ENCODE peak calls at places on chromosomes 12 and 14, in nine cellular contexts. One of them, this sample, is unnamed.

GRCh38 chr12:29688914-29689313 is 94.8 kb downstream of the TMTC1 start:
- DNase-seq in CD8-positive, alpha-beta T cell: no peak
- DNase-seq in body of pancreas: no peak
- DNase-seq in B cell: no peak
- DNase-seq in adrenal gland: no peak
- DNase-seq in endodermal cell: no peak
- DNase-seq in brain microvascular endothelial cell: no peak
- DNase-seq in transverse colon: no peak
- DNase-seq in RWPE1: no peak
- DNase-seq in this sample: no peak

GRCh38 chr14:35365130-35366047 is 39.2 kb downstream of the NFKBIA start:
- DNase-seq in CD8-positive, alpha-beta T cell: peak
- DNase-seq in body of pancreas: peak
- DNase-seq in B cell: no peak
- DNase-seq in adrenal gland: peak
- DNase-seq in endodermal cell: no peak
- DNase-seq in brain microvascular endothelial cell: peak
- DNase-seq in transverse colon: peak
- DNase-seq in RWPE1: peak
- DNase-seq in this sample: no peak

GRCh38 chr14:105577339-105577861 is 51.0 kb downstream of the TMEM121 start:
- DNase-seq in CD8-positive, alpha-beta T cell: no peak
- DNase-seq in body of pancreas: no peak
- DNase-seq in B cell: no peak
- DNase-seq in adrenal gland: no peak
- DNase-seq in endodermal cell: peak
- DNase-seq in brain microvascular endothelial cell: no peak
- DNase-seq in transverse colon: no peak
- DNase-seq in RWPE1: no peak
- DNase-seq in this sample: no peak

GRCh38 chr14:23093993-23094665 is 807 bp downstream of the ACIN1 start:
- DNase-seq in CD8-positive, alpha-beta T cell: no peak
- DNase-seq in body of pancreas: no peak
- DNase-seq in B cell: peak
- DNase-seq in adrenal gland: no peak
- DNase-seq in endodermal cell: no peak
- DNase-seq in brain microvascular endothelial cell: no peak
- DNase-seq in transverse colon: no peak
- DNase-seq in RWPE1: no peak
- DNase-seq in this sample: no peak

GRCh38 chr12:43882578-43883178 is 46.8 kb downstream of the TMEM117 start:
- DNase-seq in CD8-positive, alpha-beta T cell: peak
- DNase-seq in body of pancreas: peak
- DNase-seq in B cell: peak
- DNase-seq in adrenal gland: peak
- DNase-seq in endodermal cell: no peak
- DNase-seq in brain microvascular endothelial cell: peak
- DNase-seq in transverse colon: peak
- DNase-seq in RWPE1: peak
- DNase-seq in this sample: no peak

GRCh38 chr12:52606581-52607241 is 5.4 kb upstream of the KRT72 start:
- DNase-seq in CD8-positive, alpha-beta T cell: no peak
- DNase-seq in body of pancreas: no peak
- DNase-seq in B cell: no peak
- DNase-seq in adrenal gland: no peak
- DNase-seq in endodermal cell: no peak
- DNase-seq in brain microvascular endothelial cell: no peak
- DNase-seq in transverse colon: no peak
- DNase-seq in RWPE1: no peak
- DNase-seq in this sample: no peak

GRCh38 chr12:57214398-57214781 is 2.2 kb upstream of the NXPH4 start:
- DNase-seq in CD8-positive, alpha-beta T cell: peak
- DNase-seq in body of pancreas: peak
- DNase-seq in B cell: peak
- DNase-seq in adrenal gland: peak
- DNase-seq in endodermal cell: peak
- DNase-seq in brain microvascular endothelial cell: peak
- DNase-seq in transverse colon: peak
- DNase-seq in RWPE1: peak
- DNase-seq in this sample: peak

GRCh38 chr14:76929927-76930326 is 98.6 kb downstream of the IRF2BPL start:
- DNase-seq in CD8-positive, alpha-beta T cell: peak
- DNase-seq in body of pancreas: no peak
- DNase-seq in B cell: peak
- DNase-seq in adrenal gland: peak
- DNase-seq in endodermal cell: peak
- DNase-seq in brain microvascular endothelial cell: no peak
- DNase-seq in transverse colon: peak
- DNase-seq in RWPE1: no peak
- DNase-seq in this sample: no peak

GRCh38 chr14:84643438-84643837 is 886.5 kb upstream of the FLRT2 start:
- DNase-seq in CD8-positive, alpha-beta T cell: no peak
- DNase-seq in body of pancreas: no peak
- DNase-seq in B cell: no peak
- DNase-seq in adrenal gland: no peak
- DNase-seq in endodermal cell: no peak
- DNase-seq in brain microvascular endothelial cell: no peak
- DNase-seq in transverse colon: no peak
- DNase-seq in RWPE1: no peak
- DNase-seq in this sample: no peak

GRCh38 chr12:85029456-85029855 is 6.6 kb downstream of the TSPAN19 start:
- DNase-seq in CD8-positive, alpha-beta T cell: no peak
- DNase-seq in body of pancreas: no peak
- DNase-seq in B cell: no peak
- DNase-seq in adrenal gland: no peak
- DNase-seq in endodermal cell: no peak
- DNase-seq in brain microvascular endothelial cell: no peak
- DNase-seq in transverse colon: no peak
- DNase-seq in RWPE1: peak
- DNase-seq in this sample: no peak
- TF ChIP-seq CTCF in CD8-positive, alpha-beta T cell: peak
- TF ChIP-seq CTCF in body of pancreas: peak
- TF ChIP-seq CTCF in B cell: peak
- TF ChIP-seq CTCF in adrenal gland: peak
- TF ChIP-seq CTCF in endodermal cell: peak
- TF ChIP-seq CTCF in brain microvascular endothelial cell: peak
- TF ChIP-seq CTCF in transverse colon: peak
- TF ChIP-seq CTCF in RWPE1: peak
- TF ChIP-seq CTCF in this sample: peak

DNA sequence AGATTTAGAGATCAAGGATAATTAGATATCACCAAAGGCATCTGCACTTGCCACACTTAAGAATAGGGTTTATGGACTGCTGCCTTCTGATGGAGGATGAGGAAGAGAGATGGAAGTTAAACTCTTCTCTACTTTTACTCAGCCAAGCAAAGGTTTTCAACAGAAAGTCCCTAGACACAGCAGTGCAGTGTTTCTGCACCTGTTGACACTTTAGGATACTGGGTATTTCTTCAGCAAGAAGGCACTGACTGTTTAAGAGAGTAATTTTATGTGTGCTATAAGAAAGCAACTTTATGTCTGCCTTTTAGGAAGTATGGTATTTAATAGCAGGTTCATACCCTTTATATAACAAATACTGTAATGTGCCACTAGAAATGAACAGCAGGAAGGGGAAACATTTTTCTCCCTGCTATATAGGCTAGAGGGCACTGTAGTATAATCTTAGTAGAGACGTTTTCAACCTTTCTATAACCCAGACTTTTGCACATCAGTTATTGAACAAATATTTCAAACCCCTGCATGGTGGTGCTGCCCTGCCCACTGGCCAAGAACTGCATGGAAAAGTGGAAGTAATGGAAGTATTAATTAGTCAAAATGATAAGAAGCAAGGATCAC is 225.0 kb upstream of the GRIP1 start:
- DNase-seq in CD8-positive, alpha-beta T cell: no peak
- DNase-seq in body of pancreas: no peak
- DNase-seq in B cell: no peak
- DNase-seq in adrenal gland: no peak
- DNase-seq in endodermal cell: no peak
- DNase-seq in brain microvascular endothelial cell: no peak
- DNase-seq in transverse colon: no peak
- DNase-seq in RWPE1: peak
- DNase-seq in this sample: no peak
- TF ChIP-seq CTCF in CD8-positive, alpha-beta T cell: no peak
- TF ChIP-seq CTCF in body of pancreas: no peak
- TF ChIP-seq CTCF in B cell: no peak
- TF ChIP-seq CTCF in adrenal gland: no peak
- TF ChIP-seq CTCF in endodermal cell: no peak
- TF ChIP-seq CTCF in brain microvascular endothelial cell: no peak
- TF ChIP-seq CTCF in transverse colon: no peak
- TF ChIP-seq CTCF in RWPE1: no peak
- TF ChIP-seq CTCF in this sample: no peak

GRCh38 chr14:46663382-46663781 is 11.8 kb upstream of the RPL10L start:
- DNase-seq in CD8-positive, alpha-beta T cell: no peak
- DNase-seq in body of pancreas: no peak
- DNase-seq in B cell: no peak
- DNase-seq in adrenal gland: no peak
- DNase-seq in endodermal cell: no peak
- DNase-seq in brain microvascular endothelial cell: no peak
- DNase-seq in transverse colon: no peak
- DNase-seq in RWPE1: no peak
- DNase-seq in this sample: no peak

GRCh38 chr14:46661728-46662127 is 10.1 kb upstream of the RPL10L start:
- DNase-seq in CD8-positive, alpha-beta T cell: no peak
- DNase-seq in body of pancreas: no peak
- DNase-seq in B cell: no peak
- DNase-seq in adrenal gland: no peak
- DNase-seq in endodermal cell: peak
- DNase-seq in brain microvascular endothelial cell: peak
- DNase-seq in transverse colon: no peak
- DNase-seq in RWPE1: no peak
- DNase-seq in this sample: no peak
- TF ChIP-seq CTCF in CD8-positive, alpha-beta T cell: no peak
- TF ChIP-seq CTCF in body of pancreas: no peak
- TF ChIP-seq CTCF in B cell: no peak
- TF ChIP-seq CTCF in adrenal gland: no peak
- TF ChIP-seq CTCF in endodermal cell: peak
- TF ChIP-seq CTCF in brain microvascular endothelial cell: peak
- TF ChIP-seq CTCF in transverse colon: no peak
- TF ChIP-seq CTCF in RWPE1: no peak
- TF ChIP-seq CTCF in this sample: peak

DNA sequence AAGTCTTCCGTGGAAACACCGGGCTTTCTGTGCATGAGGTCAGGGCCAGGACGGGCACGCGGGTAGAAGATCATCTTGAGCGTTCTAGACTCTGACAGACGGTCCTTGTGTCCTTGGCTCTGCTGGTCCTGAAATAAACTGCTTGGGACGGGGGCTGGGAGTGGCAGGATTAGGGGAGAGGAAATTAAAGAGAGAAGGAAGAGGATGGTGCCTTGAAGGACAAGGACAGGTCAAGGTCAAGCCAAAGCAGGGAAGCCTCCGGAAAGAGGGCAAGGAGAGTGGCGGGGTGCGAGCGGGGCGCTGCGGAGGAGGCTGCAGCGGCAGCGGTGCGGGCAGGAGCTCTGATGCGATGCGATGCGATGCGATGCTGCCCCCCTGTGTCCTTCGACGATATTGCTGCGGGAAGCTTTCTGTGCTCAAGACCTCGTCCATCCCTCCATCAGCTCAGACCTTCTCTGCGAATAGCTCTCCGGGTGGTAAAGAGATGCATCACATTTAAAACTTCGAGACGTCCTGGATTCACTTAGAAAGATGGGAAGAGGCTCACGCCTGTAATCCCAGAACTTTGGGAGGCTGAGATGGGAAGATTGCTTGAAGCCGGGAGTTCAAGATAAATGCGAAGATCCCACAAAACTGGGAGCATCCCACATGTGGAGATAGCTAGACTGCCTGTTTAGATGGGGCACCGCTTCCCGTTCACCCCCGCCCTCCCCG is 110.1 kb upstream of the TMEM132D start:
- DNase-seq in CD8-positive, alpha-beta T cell: no peak
- DNase-seq in body of pancreas: peak
- DNase-seq in B cell: peak
- DNase-seq in adrenal gland: peak
- DNase-seq in endodermal cell: peak
- DNase-seq in brain microvascular endothelial cell: peak
- DNase-seq in transverse colon: peak
- DNase-seq in RWPE1: peak
- DNase-seq in this sample: peak
- TF ChIP-seq CTCF in CD8-positive, alpha-beta T cell: no peak
- TF ChIP-seq CTCF in body of pancreas: peak
- TF ChIP-seq CTCF in B cell: peak
- TF ChIP-seq CTCF in adrenal gland: peak
- TF ChIP-seq CTCF in endodermal cell: peak
- TF ChIP-seq CTCF in brain microvascular endothelial cell: peak
- TF ChIP-seq CTCF in transverse colon: peak
- TF ChIP-seq CTCF in RWPE1: peak
- TF ChIP-seq CTCF in this sample: peak

GRCh38 chr12:127688901-127689428 is 578.0 kb upstream of the TMEM132C start:
- DNase-seq in CD8-positive, alpha-beta T cell: no peak
- DNase-seq in body of pancreas: no peak
- DNase-seq in B cell: no peak
- DNase-seq in adrenal gland: no peak
- DNase-seq in endodermal cell: no peak
- DNase-seq in brain microvascular endothelial cell: no peak
- DNase-seq in transverse colon: no peak
- DNase-seq in RWPE1: no peak
- DNase-seq in this sample: no peak

GRCh38 chr12:127685476-127686234 is 581.3 kb upstream of the TMEM132C start:
- DNase-seq in CD8-positive, alpha-beta T cell: no peak
- DNase-seq in body of pancreas: no peak
- DNase-seq in B cell: no peak
- DNase-seq in adrenal gland: no peak
- DNase-seq in endodermal cell: no peak
- DNase-seq in brain microvascular endothelial cell: no peak
- DNase-seq in transverse colon: no peak
- DNase-seq in RWPE1: no peak
- DNase-seq in this sample: no peak

GRCh38 chr12:127690161-127690560 is 576.8 kb upstream of the TMEM132C start:
- DNase-seq in CD8-positive, alpha-beta T cell: no peak
- DNase-seq in body of pancreas: no peak
- DNase-seq in B cell: no peak
- DNase-seq in adrenal gland: no peak
- DNase-seq in endodermal cell: no peak
- DNase-seq in brain microvascular endothelial cell: no peak
- DNase-seq in transverse colon: no peak
- DNase-seq in RWPE1: no peak
- DNase-seq in this sample: no peak
- TF ChIP-seq CTCF in CD8-positive, alpha-beta T cell: no peak
- TF ChIP-seq CTCF in body of pancreas: no peak
- TF ChIP-seq CTCF in B cell: no peak
- TF ChIP-seq CTCF in adrenal gland: no peak
- TF ChIP-seq CTCF in endodermal cell: peak
- TF ChIP-seq CTCF in brain microvascular endothelial cell: peak
- TF ChIP-seq CTCF in transverse colon: no peak
- TF ChIP-seq CTCF in RWPE1: no peak
- TF ChIP-seq CTCF in this sample: peak

DNA sequence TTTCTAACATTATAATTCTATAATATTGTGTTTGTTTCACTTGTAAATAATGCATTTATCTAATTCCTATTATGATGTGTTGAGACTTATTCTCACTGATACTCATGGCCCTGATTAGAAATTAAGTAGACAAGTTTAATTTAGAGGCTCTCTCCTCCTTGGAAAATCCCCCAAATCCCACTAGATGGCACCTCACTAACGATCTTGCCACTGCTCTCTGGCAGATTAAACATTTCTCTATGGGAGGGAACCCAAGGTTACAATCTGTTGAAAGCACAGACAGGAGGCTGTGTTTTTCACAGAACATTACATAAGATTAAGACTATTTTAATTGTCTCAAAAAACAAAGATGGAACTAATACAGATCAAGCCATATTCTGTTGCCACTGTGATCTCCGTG is 318.7 kb downstream of the LRFN5 start:
- DNase-seq in CD8-positive, alpha-beta T cell: no peak
- DNase-seq in body of pancreas: no peak
- DNase-seq in B cell: no peak
- DNase-seq in adrenal gland: no peak
- DNase-seq in endodermal cell: peak
- DNase-seq in brain microvascular endothelial cell: no peak
- DNase-seq in transverse colon: no peak
- DNase-seq in RWPE1: peak
- DNase-seq in this sample: no peak
- TF ChIP-seq CTCF in CD8-positive, alpha-beta T cell: no peak
- TF ChIP-seq CTCF in body of pancreas: no peak
- TF ChIP-seq CTCF in B cell: no peak
- TF ChIP-seq CTCF in adrenal gland: no peak
- TF ChIP-seq CTCF in endodermal cell: peak
- TF ChIP-seq CTCF in brain microvascular endothelial cell: peak
- TF ChIP-seq CTCF in transverse colon: no peak
- TF ChIP-seq CTCF in RWPE1: no peak
- TF ChIP-seq CTCF in this sample: peak